ENCODE peak calls at places on chromosome 10, in five cellular contexts. C, U, J, Y and R are unnamed samples.

GRCh38 chr10:95440756-95441546 is 120.2 kb downstream of the SORBS1 start:
- DNase-seq in C (no peak), U (no peak), Y (no peak), J (no peak), R (no peak)

GRCh38 chr10:2619927-2620326 is 447.4 kb upstream of the PFKP start:
- DNase-seq in U (no peak), C (no peak), Y (no peak), J (no peak), R (no peak)

GRCh38 chr10:32957341-32958084 is 517 bp downstream of the ITGB1 start:
- DNase-seq in U (peak), Y (peak), J (peak), C (peak), R (peak)

GRCh38 chr10:48252354-48252650 is 22.2 kb downstream of the FRMPD2 start:
- DNase-seq in J (no peak), Y (no peak), U (no peak), C (peak), R (no peak)

GRCh38 chr10:69902835-69903535 is 101.3 kb downstream of the COL13A1 start:
- DNase-seq in J (no peak), Y (no peak), C (no peak), U (no peak), R (no peak)

GRCh38 chr10:28853195-28853594 is 175.9 kb downstream of the BAMBI start:
- DNase-seq in C (no peak), J (no peak), Y (no peak), U (no peak), R (peak)

GRCh38 chr10:106189254-106189653 is 975.3 kb downstream of the SORCS1 start:
- DNase-seq in C (peak), Y (peak), U (no peak), J (no peak), R (peak)

GRCh38 chr10:103818110-103818509 is 37.3 kb downstream of the SH3PXD2A start:
- DNase-seq in U (no peak), J (no peak), Y (no peak), C (no peak), R (no peak)

GRCh38 chr10:101572785-101573184 is 15.3 kb downstream of the POLL start:
- DNase-seq in J (no peak), C (no peak), Y (no peak), U (no peak), R (no peak)

GRCh38 chr10:89327803-89328441 is at the start of gene IFIT3:
- DNase-seq in C (peak), J (peak), U (peak), Y (no peak), R (peak)

GRCh38 chr10:102090772-102091171 is 25.6 kb downstream of the HPS6 start:
- DNase-seq in J (no peak), C (no peak), U (peak), Y (no peak), R (no peak)

GRCh38 chr10:101284171-101285092 is 55.2 kb upstream of the LBX1 start:
- DNase-seq in Y (peak), J (no peak), U (no peak), C (no peak), R (no peak)

GRCh38 chr10:4684434-4684833 is 141.6 kb upstream of the AKR1E2 start:
- DNase-seq in Y (no peak), J (no peak), C (no peak), U (no peak), R (peak)

GRCh38 chr10:119456435-119456810 is 86.1 kb downstream of the RGS10 start:
- DNase-seq in J (no peak), U (no peak), C (no peak), Y (no peak), R (no peak)

GRCh38 chr10:88478256-88478655 is 104.9 kb downstream of the RNLS start:
- DNase-seq in Y (no peak), J (no peak), U (no peak), C (no peak), R (no peak)

GRCh38 chr10:1048349-1048731 is 579 bp downstream of the IDI1 start:
- DNase-seq in J (no peak), U (no peak), C (no peak), Y (no peak), R (no peak)

GRCh38 chr10:125002044-125002422 is 60.1 kb downstream of the ZRANB1 start:
- DNase-seq in C (no peak), U (no peak), Y (no peak), J (no peak), R (no peak)
- TF ChIP-seq CTCF in C (no peak), U (no peak), Y (no peak), J (no peak), R (no peak)

GRCh38 chr10:114045738-114046458 is 2.2 kb downstream of the ADRB1 start:
- DNase-seq in J (no peak), U (no peak), Y (peak), C (no peak), R (no peak)
- H3K4me3 ChIP-seq in J (peak), U (no peak), Y (peak), C (no peak), R (no peak)

DNA sequence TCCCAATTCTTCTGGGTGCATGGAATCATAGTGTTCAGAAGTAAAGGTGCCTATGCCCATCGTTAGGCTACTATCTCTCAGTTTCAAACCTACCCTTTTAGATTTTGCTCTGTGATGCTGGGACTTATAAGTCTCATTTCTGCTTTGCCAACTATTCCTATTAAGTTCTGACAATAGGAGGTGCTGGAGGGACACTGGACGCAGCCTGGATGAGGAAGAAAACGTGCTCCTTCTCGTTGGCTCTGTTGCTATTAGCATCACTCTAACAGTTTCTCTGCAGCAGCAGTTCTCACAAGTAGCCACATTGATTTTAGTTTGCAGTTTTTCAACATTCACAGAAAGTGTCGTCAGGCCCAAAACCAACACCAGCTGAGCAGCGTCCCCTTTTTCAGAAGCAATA is 72.4 kb downstream of the ABCC2 start:
- DNase-seq in Y (peak), C (no peak), U (peak), J (no peak), R (peak)
- TF ChIP-seq CTCF in Y (peak), C (no peak), U (peak), J (peak), R (peak)

GRCh38 chr10:110644598-110645462 is 694 bp downstream of the RBM20 start:
- DNase-seq in U (no peak), Y (peak), J (no peak), C (no peak), R (no peak)
- H3K4me3 ChIP-seq in U (no peak), Y (peak), J (peak), C (no peak), R (peak)

GRCh38 chr10:99365761-99366160 is 36.6 kb downstream of the CNNM1 start:
- DNase-seq in C (no peak), U (no peak), Y (no peak), J (no peak), R (peak)
- TF ChIP-seq CTCF in C (no peak), U (no peak), Y (no peak), J (no peak), R (no peak)

DNA sequence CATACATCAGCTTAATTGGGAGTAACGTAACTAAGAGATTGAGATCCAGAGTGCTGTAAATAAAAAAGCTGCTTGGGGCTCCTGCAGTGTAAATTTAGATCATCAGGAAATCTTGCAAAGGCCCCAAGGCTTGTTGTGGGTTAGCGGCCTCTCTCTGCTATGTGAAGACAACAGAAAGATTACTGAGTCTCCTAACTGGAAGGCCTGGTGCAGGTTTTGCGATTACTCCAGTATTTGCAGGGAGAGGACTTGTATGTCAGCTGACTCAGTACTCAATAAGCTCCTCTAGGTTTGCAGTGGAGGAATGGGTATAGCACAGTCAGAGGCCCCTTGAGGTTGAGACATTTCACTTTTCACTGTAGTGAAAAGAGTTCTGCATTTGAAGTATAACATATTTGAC is 195.4 kb upstream of the PHYHIPL start:
- DNase-seq in Y (no peak), U (no peak), C (no peak), J (no peak), R (no peak)
- H3K4me3 ChIP-seq in Y (no peak), U (no peak), C (no peak), J (no peak), R (no peak)

DNA sequence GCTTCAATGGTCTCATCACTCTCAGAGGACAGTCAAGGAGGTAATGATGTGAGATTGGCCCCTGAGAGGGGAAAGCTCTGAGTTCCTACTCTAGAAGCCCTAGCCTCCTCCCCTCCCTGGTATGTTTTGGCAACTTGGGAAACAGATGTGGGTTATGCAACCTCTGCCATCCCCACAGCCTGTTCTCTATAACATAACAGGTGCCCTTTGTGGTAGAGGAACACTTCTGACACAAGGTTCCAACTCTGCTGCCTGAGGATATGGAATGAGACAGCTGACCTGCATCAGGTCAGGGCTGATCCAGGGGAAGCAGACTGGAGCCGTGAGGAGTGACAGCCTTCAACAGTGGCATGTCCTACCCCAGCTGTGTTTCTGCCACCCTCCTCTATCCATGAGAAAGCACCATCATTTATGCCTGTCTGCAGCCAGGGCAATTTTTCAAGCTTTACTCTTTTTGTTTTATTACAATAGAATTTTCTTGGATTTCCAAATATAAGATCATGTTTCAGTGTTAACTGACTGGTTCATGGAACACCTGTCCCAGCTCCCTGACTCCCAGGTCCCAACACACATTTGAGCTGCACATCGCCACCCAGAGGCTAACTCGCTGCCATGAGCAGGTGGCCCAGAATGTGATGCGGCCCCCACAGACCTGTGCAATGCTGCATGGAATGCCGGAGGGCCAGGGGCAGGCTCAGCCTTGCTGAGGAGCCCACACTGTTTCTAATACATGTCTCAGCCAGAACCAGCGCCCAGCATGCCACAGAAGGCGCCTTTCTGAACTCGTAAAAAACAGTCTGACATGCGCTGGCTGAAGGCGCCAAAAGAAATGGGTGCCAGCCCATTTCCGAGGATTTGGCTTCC is 124.7 kb upstream of the CHST15 start:
- DNase-seq in J (no peak), C (no peak), Y (peak), U (no peak), R (no peak)
- TF ChIP-seq CTCF in J (no peak), C (peak), Y (peak), U (no peak), R (no peak)

GRCh38 chr10:43623351-43623750 is 17.1 kb downstream of the ZNF485 start:
- DNase-seq in J (no peak), C (peak), Y (no peak), U (peak), R (no peak)
- H3K4me3 ChIP-seq in J (no peak), C (peak), Y (no peak), U (peak), R (no peak)